ENCODE peak calls at places on chromosomes 11 and 22, in five cellular contexts. Y is K562, Q is stomach, E is transverse colon, O is H1. Z is an unnamed sample.

GRCh38 chr11:10494636-10495463 is 39.8 kb downstream of the AMPD3 start:
- DNase-seq in Q (no peak), Y (no peak), O (no peak), E (no peak), Z (no peak)

GRCh38 chr11:11946180-11946579 is 62.2 kb downstream of the DKK3 start:
- DNase-seq in Y (no peak), E (no peak), O (no peak), Q (no peak), Z (no peak)

GRCh38 chr22:19111584-19111983 is 10.6 kb downstream of the DGCR2 start:
- DNase-seq in Q (no peak), O (no peak), Y (no peak), E (no peak), Z (no peak)

GRCh38 chr11:7604331-7604973 is 68.8 kb downstream of the CYB5R2 start:
- DNase-seq in Y (no peak), E (peak; percentile 60), O (no peak), Q (no peak), Z (no peak)

GRCh38 chr22:17842386-17842785 is 68.1 kb upstream of the BID start:
- DNase-seq in O (no peak), Y (no peak), E (peak; percentile 62), Q (peak; percentile 49), Z (no peak)

GRCh38 chr11:47783087-47783610 is 16.0 kb upstream of the FNBP4 start:
- DNase-seq in O (no peak), E (no peak), Y (no peak), Q (no peak), Z (no peak)

GRCh38 chr11:124890701-124891389 is 6.8 kb downstream of the ROBO4 start:
- DNase-seq in O (no peak), Q (no peak), E (no peak), Y (no peak), Z (peak; percentile 3)

GRCh38 chr11:33615751-33616150 is 84.9 kb downstream of the C11orf91 start:
- DNase-seq in Q (no peak), E (no peak), O (no peak), Y (no peak), Z (no peak)

GRCh38 chr11:85756401-85757200 is 54.3 kb downstream of the SYTL2 start:
- DNase-seq in Q (peak; percentile 58), O (no peak), E (peak; percentile 78), Y (no peak), Z (no peak)

GRCh38 chr11:122207921-122208764 is 92.1 kb upstream of the BLID start:
- DNase-seq in O (no peak), Q (no peak), E (no peak), Y (no peak), Z (no peak)

GRCh38 chr11:107439586-107440201 is 17.9 kb downstream of the CWF19L2 start:
- DNase-seq in Y (no peak), Q (no peak), E (no peak), O (no peak), Z (no peak)

GRCh38 chr11:119403021-119403420 is 20.0 kb downstream of the THY1 start:
- DNase-seq in Y (no peak), E (no peak), Q (no peak), O (no peak), Z (no peak)

GRCh38 chr11:104772806-104773241 is 125.4 kb downstream of the CASP12 start:
- DNase-seq in O (no peak), Y (no peak), Q (no peak), E (no peak), Z (no peak)

GRCh38 chr11:121476379-121477032 is 23.7 kb upstream of the SORL1-AS1 start:
- DNase-seq in Y (no peak), Q (no peak), E (no peak), O (no peak), Z (no peak)

GRCh38 chr22:39845522-39845921 is 48.0 kb downstream of the ENTHD1 start:
- DNase-seq in E (no peak), Y (no peak), O (no peak), Q (no peak), Z (no peak)

GRCh38 chr11:19913236-19913892 is 200.7 kb downstream of the NAV2 start:
- DNase-seq in Y (no peak), Q (no peak), O (no peak), E (no peak), Z (no peak)

GRCh38 chr11:128451651-128452470 is 135.5 kb downstream of the ETS1 start:
- DNase-seq in Y (no peak), E (peak; percentile 38), O (no peak), Q (peak; percentile 45), Z (peak; percentile 73)

GRCh38 chr11:128448487-128448886 is 138.9 kb downstream of the ETS1 start:
- DNase-seq in Y (no peak), E (peak; percentile 83), Q (peak; percentile 76), O (peak; percentile 25), Z (no peak)

GRCh38 chr11:128447233-128447632 is 140.1 kb downstream of the ETS1 start:
- DNase-seq in E (no peak), Q (no peak), O (no peak), Y (no peak), Z (no peak)

GRCh38 chr11:128450882-128451647 is 136.3 kb downstream of the ETS1 start:
- DNase-seq in Q (no peak), O (no peak), Y (no peak), E (no peak), Z (no peak)

DNA sequence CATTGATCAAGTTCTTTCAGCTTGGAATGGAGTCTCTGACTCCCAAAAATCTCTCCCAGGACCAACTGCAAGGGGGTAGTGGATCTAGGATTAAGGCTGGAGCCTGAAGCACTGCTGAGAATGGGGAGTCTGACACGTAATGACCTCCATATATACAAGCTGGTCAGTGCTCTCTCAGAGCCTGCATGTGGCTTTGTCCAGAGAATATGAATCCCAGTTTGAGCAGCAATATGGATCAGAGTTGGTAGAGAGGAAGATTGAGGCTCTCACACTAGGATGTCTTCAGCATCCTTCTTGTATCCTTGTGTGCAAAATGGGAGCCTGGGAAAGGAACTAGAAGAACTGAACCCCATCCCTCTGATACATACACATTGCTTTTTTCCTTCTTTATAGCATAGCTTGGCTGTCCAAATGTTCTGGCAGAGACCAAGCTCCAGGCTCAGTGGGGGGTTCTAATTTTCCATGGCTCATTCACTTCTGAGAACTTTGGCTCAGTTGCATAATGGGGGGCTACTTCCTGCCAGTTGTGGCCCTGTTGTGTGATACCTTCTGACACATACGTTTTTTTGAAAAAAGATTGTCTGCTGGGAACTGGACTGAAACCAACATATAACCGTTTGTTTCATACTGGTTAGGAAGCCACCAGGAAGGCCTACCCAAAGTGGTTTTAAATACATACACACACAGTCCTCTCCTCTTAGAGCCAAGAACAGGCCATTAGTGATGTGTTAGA is 138.2 kb downstream of the ETS1 start:
- DNase-seq in E (no peak), Y (no peak), Q (no peak), O (no peak), Z (no peak)
- TF ChIP-seq EP300 in E (no peak), Y (no peak), Q (no peak), O (no peak), Z (no peak)

DNA sequence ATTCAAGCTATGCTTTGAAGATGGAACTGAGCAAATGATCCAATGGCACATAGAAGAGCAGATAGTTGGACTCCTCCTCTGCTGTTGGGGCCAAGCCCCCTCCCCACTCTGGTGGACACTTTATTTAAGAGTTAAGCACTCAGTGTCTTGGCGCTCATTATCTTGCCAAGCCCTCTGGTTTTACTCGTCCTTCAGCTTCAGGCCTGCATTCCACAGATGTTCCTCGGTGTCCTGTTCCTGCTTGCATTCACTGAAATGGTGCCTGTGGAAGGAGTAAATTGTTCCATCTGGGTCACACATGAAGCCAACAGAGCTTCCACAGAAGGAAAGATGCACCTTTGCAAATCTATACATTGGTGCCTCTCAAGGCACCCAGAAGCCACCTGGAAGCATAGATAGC is 26.1 kb downstream of the MAML2 start:
- DNase-seq in Y (no peak), O (no peak), E (no peak), Q (no peak), Z (no peak)
- H3K27ac ChIP-seq in Y (no peak overlapping the region), O (no peak overlapping the region), E (no peak overlapping the region), Q (no peak overlapping the region), Z (no peak overlapping the region)

GRCh38 chr11:67604815-67605214 is 1.9 kb upstream of the NDUFV1 start:
- DNase-seq in Y (no peak), O (no peak), Q (no peak), E (no peak), Z (no peak)

GRCh38 chr11:67607507-67607906 is 771 bp downstream of the NDUFV1 start:
- DNase-seq in O (no peak), Q (no peak), E (no peak), Y (no peak), Z (no peak)

GRCh38 chr11:67605231-67606011 is 1.3 kb upstream of the NDUFV1 start:
- DNase-seq in E (no peak), Y (peak; percentile 60), O (no peak), Q (no peak), Z (no peak)

GRCh38 chr11:67606477-67607295 is at the start of gene NDUFV1:
- DNase-seq in Y (peak; percentile 88), E (peak; percentile 98), Q (peak; percentile 98), O (no peak), Z (peak; percentile 96)

DNA sequence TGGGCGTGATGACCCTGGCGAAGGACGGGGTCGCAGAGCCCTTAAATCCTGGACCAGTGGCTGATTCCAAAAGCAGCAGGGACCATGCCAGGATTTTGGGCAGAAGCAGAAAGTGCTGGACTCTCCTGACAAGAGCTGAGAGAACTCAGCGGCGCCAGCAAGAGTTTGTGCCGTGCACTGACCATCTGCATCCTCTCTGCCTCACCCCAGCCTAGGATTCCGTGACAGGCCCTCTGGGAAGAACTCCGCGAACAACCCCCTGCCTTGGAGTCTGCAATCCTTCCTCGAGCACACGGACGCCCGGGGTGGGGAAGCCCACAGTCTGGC is 623 bp upstream of the NDUFV1 start:
- DNase-seq in O (no peak), E (no peak), Q (no peak), Y (no peak), Z (no peak)
- H3K4me1 ChIP-seq in O (peaks cover 14% of the 10 kb centered on the region), E (peaks cover 16% of the 10 kb centered on the region), Q (peaks cover 23% of the 10 kb centered on the region), Y (peaks cover 63% of the 10 kb centered on the region), Z (no peaks in the 10 kb centered on the region)

DNA sequence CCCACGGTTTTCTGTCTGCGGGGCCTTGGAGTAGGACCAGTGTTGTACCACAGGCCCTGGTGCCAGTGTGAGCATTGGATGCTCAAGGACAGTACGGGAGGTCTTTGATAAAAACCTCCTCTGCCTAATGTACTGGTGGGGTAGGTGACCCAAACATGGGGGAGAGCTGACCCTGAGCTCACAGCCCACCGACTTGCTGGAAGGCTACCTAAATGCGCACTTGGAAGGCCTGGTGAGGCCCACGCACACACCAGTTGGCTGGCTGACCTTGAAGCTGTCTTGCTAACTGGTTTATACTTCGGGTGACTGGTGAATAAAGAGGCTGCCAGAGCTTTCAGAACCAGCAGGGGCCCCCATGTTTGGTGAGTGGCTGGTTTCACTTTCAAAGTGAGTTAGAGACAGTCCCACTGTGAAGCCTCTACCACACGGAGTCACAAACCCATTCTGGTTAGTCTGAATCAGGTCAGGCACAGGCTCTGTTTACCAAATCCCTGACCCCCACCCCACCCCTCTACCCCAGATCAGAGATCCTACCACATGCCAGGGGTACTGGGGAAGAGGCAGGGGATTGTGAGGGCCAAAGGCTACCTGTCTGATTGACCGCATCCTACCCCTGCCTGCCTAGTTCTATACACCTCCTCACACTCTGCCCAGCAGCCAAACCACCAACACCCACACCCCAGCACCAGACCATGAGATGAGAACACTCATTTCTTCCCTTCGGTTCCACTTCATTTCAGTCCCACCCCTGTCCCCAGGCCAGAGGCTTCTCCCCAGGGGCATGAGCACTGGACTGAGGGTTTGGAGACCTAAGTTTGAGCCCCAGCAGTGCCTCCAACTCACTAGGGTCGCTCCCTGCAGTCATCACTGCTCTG is 12.7 kb upstream of the IL2RB start:
- DNase-seq in Q (no peak), O (no peak), Y (no peak), E (peak; percentile 49), Z (no peak)
- TF ChIP-seq EP300 in Q (no peak), O (no peak), Y (no peak), E (no peak), Z (no peak)

Z was measured in tibial nerve.